ENCODE peak calls at places on chromosomes 1 and 21, in seven cellular contexts. Z is IMR-90; E is fibroblast of pulmonary artery; G is heart right ventricle; O is heart left ventricle; U is CD4-positive, alpha-beta T cell; R is mucosa of descending colon. P is an unnamed sample.

GRCh38 chr1:147627435-147628110 is 42.8 kb downstream of the ACP6 start:
- DNase-seq in Z (peak), E (peak), G (peak), O (peak), U (peak), R (no peak), P (peak)

GRCh38 chr1:9629445-9630201 is 21.9 kb upstream of the PIK3CD start:
- DNase-seq in Z (no peak), E (no peak), G (peak), O (peak), U (peak), R (peak), P (peak)

GRCh38 chr1:242530761-242531160 is 6.3 kb upstream of the PLD5 start:
- DNase-seq in Z (no peak), E (no peak), G (no peak), O (no peak), U (no peak), R (no peak), P (no peak)

GRCh38 chr1:10738125-10738746 is 58.2 kb downstream of the CASZ1 start:
- DNase-seq in Z (no peak), E (no peak), G (no peak), O (no peak), U (no peak), R (peak), P (no peak)

GRCh38 chr21:30444204-30444603 is 4.1 kb downstream of the KRTAP15-1 start:
- DNase-seq in Z (no peak), E (no peak), G (no peak), O (no peak), U (no peak), R (no peak), P (no peak)

GRCh38 chr1:235025422-235025984 is 103.1 kb downstream of the TOMM20 start:
- DNase-seq in Z (no peak), E (no peak), G (no peak), O (no peak), U (no peak), R (no peak), P (no peak)

GRCh38 chr1:150018165-150018564 is 7.6 kb upstream of the OTUD7B start:
- DNase-seq in Z (no peak), E (no peak), G (no peak), O (no peak), U (no peak), R (no peak), P (no peak)

GRCh38 chr1:96633695-96634094 is 87.9 kb upstream of the PTBP2 start:
- DNase-seq in Z (no peak), E (no peak), G (no peak), O (no peak), U (no peak), R (no peak), P (no peak)

GRCh38 chr1:87180682-87181081 is 148.0 kb upstream of the LMO4 start:
- DNase-seq in Z (no peak), E (no peak), G (peak), O (peak), U (no peak), R (no peak), P (no peak)

GRCh38 chr1:7852778-7853177 is at the start of gene UTS2:
- DNase-seq in Z (no peak), E (no peak), G (no peak), O (no peak), U (no peak), R (no peak), P (no peak)

GRCh38 chr1:19863804-19864203 is 18.4 kb upstream of the OTUD3 start:
- DNase-seq in Z (peak), E (peak), G (no peak), O (no peak), U (no peak), R (no peak), P (no peak)

GRCh38 chr1:164875518-164875917 is 316.5 kb downstream of the PBX1 start:
- DNase-seq in Z (no peak), E (no peak), G (peak), O (peak), U (no peak), R (no peak), P (no peak)

GRCh38 chr1:14064649-14065442 is 364.9 kb downstream of the PRDM2 start:
- DNase-seq in Z (no peak), E (no peak), G (no peak), O (no peak), U (no peak), R (no peak), P (no peak)

GRCh38 chr1:244060691-244061090 is 9.6 kb downstream of the ZBTB18 start:
- DNase-seq in Z (no peak), E (no peak), G (no peak), O (no peak), U (no peak), R (no peak), P (no peak)

GRCh38 chr21:39885119-39885848 is 18.0 kb downstream of the PCP4 start:
- DNase-seq in Z (no peak), E (no peak), G (peak), O (peak), U (no peak), R (no peak), P (no peak)

GRCh38 chr1:234495231-234495990 is 16.4 kb upstream of the TARBP1 start:
- DNase-seq in Z (peak), E (peak), G (no peak), O (no peak), U (no peak), R (no peak), P (no peak)

GRCh38 chr1:205317311-205317917 is 4.1 kb downstream of the NUAK2 start:
- DNase-seq in Z (no peak), E (peak), G (peak), O (peak), U (no peak), R (peak), P (no peak)
- TF ChIP-seq CTCF in Z (no peak), E (no peak), G (no peak), O (no peak), U (no peak), R (no peak), P (no peak)

DNA sequence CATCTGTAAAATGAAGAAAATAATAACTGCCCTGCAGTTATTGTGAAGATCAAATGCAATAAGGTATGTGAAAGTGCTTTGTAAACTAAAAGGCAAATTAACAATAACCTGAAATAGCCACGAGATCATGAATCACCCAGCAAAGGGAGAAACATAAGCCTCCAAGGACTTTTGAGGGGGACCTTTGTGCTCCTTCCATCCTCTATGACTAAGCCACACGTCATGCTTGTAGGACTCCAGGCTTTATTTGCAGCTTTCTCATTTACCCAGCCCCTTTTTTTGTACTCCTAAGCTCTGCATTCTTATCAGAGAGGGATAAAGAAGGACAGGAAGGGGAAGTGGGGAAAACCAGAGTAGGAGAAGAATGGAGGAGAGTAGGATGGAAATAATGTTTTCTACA is 115.1 kb downstream of the PROX1 start:
- DNase-seq in Z (peak), E (peak), G (no peak), O (no peak), U (no peak), R (no peak), P (no peak)
- TF ChIP-seq CTCF in Z (no peak), E (no peak), G (no peak), O (no peak), U (no peak), R (no peak), P (no peak)

GRCh38 chr1:170149971-170150370 is 4.2 kb downstream of the NTMT2 start:
- DNase-seq in Z (no peak), E (no peak), G (no peak), O (no peak), U (no peak), R (no peak), P (no peak)
- TF ChIP-seq CTCF in Z (no peak), E (no peak), G (no peak), O (no peak), U (no peak), R (no peak), P (no peak)

GRCh38 chr1:44100183-44100582 is 18.4 kb upstream of the KLF17 start:
- DNase-seq in Z (no peak), E (no peak), G (no peak), O (no peak), U (no peak), R (no peak), P (no peak)

GRCh38 chr1:44105810-44106209 is 12.8 kb upstream of the KLF17 start:
- DNase-seq in Z (no peak), E (no peak), G (no peak), O (no peak), U (no peak), R (no peak), P (no peak)

GRCh38 chr1:44101356-44101755 is 17.3 kb upstream of the KLF17 start:
- DNase-seq in Z (peak), E (peak), G (no peak), O (no peak), U (no peak), R (no peak), P (no peak)

GRCh38 chr1:44108241-44108640 is 10.4 kb upstream of the KLF17 start:
- DNase-seq in Z (peak), E (peak), G (no peak), O (no peak), U (no peak), R (no peak), P (no peak)

GRCh38 chr1:44103270-44104131 is 15.1 kb upstream of the KLF17 start:
- DNase-seq in Z (no peak), E (no peak), G (no peak), O (no peak), U (no peak), R (no peak), P (no peak)
- TF ChIP-seq CTCF in Z (peak), E (no peak), G (no peak), O (peak), U (no peak), R (no peak), P (no peak)

GRCh38 chr21:23968008-23968407 is 1639.3 kb downstream of the MRPL39 start:
- DNase-seq in Z (no peak), E (no peak), G (no peak), O (no peak), U (no peak), R (no peak), P (no peak)

GRCh38 chr21:23963454-23963853 is 1643.8 kb downstream of the MRPL39 start:
- DNase-seq in Z (peak), E (no peak), G (no peak), O (no peak), U (no peak), R (no peak), P (no peak)

DNA sequence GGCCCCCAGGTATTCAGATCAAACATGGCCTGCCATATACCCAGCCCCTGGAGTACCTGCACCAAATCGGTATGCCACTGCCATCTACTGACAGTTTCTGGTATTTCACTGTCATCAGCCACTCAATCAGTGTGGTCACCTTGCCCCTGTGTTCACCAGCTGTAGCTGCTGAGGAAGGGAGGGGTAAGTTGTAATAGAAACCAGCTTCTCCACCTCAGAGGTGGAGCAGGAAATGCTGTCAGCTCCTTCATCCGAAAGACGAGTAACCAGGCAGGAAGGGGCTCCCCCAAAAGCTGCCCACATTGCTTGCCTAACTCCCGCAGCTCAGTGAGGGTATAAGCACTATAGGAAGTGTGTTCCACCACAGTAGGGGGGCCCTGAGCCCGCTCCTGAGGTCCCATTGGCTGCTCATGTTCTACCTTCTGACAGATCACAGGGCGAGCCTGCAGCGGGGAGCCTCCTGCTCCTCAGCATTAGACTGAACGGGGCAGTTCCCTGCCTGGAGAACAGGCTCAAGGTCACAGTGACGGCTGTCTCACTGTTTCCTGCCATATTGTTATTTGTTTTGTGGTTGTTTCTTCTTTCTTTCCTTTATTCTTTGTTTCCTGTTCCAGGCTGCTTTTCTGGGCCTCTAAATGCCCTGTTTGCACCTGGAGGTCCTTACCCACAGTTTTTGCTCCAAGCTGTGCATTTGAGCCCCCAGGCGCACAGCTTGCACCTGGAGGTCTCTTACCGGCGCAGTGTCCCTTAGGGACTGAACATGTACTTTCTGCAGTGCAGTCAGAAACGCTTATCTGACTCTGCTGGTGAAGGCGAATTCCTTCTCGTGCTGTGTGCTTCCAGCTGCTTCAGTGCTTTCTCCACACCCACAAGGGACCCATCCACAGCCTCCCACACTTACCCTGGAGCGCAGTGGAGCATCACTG is 1638.3 kb downstream of the MRPL39 start:
- DNase-seq in Z (peak), E (peak), G (no peak), O (no peak), U (peak), R (no peak), P (peak)
- TF ChIP-seq CTCF in Z (peak), E (peak), G (peak), O (peak), U (peak), R (no peak), P (no peak)

GRCh38 chr1:202158810-202159533 is 1.4 kb downstream of the PTPN7 start:
- DNase-seq in Z (no peak), E (no peak), G (no peak), O (no peak), U (no peak), R (no peak), P (no peak)
- TF ChIP-seq CTCF in Z (no peak), E (no peak), G (no peak), O (no peak), U (no peak), R (no peak), P (no peak)

DNA sequence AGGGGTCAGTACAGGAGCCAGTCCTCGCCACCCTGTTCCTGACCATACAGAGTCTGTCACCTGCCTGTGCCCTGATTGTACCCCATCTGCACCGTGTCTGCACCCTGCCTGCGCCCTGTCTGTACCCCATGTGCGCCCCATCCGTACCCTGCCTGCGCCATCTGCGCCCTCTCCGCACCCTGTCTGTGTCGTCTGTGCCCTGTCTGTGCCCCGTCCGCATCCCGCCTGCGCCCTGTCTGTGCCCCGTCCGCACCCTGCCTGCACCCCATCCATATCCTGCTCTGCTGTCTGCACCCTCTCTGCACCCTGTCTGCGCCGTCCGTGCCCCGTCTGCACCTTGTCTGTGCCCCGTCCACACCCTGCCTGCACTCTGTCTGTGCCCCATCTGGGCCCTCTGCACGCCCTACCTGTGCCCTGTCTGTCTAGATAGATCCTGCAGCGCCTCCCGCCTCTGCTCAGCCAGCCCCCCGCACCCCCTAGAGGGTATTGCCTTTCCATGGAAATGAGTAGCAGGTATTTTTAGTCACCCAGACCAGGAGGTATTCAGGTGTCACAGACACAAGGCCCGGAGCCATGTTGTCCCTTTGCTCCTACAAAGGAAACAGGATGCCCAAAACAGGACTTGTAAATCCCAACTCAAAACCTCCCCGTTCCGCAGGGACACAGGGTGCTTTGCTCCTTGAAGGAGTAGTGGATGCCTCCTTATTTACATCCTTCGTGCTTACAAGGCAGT is 7.7 kb upstream of the NPHP4 start:
- DNase-seq in Z (no peak), E (no peak), G (no peak), O (peak), U (no peak), R (peak), P (no peak)
- TF ChIP-seq CTCF in Z (no peak), E (no peak), G (no peak), O (no peak), U (no peak), R (no peak), P (no peak)

GRCh38 chr1:179105393-179105792 is 23.5 kb downstream of the TOR3A start:
- DNase-seq in Z (no peak), E (no peak), G (no peak), O (no peak), U (no peak), R (no peak), P (no peak)
- TF ChIP-seq CTCF in Z (peak), E (peak), G (peak), O (peak), U (no peak), R (no peak), P (no peak)

DNA sequence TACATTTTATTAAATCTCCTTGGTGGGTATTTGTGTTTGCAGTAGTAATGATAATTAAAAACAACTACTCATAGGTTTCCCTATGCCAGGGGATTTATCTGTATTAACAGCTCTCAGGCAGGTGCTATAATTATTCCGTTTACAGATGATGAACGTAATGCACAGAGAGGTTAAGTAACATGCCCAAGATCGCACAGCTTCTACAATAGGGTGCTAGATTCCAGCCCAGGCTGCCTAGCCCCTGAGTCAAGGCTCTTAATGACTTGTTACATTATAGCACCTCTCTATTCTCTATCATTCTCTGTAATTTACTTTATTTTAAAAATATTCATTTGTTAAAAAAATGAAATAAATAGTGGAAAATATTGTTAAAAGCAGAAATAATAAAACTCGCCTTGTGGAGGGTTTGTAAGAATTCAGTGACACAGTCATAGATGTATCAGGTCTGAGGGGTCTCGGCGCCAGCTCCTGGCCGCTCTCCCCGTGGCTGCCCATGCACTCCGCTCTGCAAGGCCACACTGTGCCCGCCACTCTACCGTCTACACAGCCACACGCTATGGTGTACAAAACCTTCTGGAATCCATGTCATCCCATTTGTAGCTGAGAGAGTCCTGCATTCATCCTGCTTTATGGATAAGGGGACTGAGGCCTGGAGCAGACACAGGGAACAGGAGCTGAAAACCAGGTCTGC is 562.2 kb downstream of the MATN1 start:
- DNase-seq in Z (no peak), E (no peak), G (no peak), O (no peak), U (no peak), R (no peak), P (no peak)
- TF ChIP-seq CTCF in Z (no peak), E (no peak), G (no peak), O (no peak), U (no peak), R (no peak), P (no peak)

GRCh38 chr1:45686081-45687013 is at the start of gene GPBP1L1:
- DNase-seq in Z (peak), E (peak), G (peak), O (peak), U (peak), R (peak), P (peak)
- TF ChIP-seq CTCF in Z (no peak), E (no peak), G (no peak), O (no peak), U (no peak), R (no peak), P (no peak)